ENCODE peak calls at places on chromosomes 3 and 15, in four cellular contexts. X is A549, C is GM12878, B is HepG2. J is an unnamed sample.

GRCh38 chr3:114408763-114409162 is 114.9 kb downstream of the TIGIT start:
- DNase-seq in X (no peak), C (no peak), B (no peak), J (peak; percentile 36)

GRCh38 chr3:35486295-35486694 is 153.0 kb upstream of the ARPP21 start:
- DNase-seq in X (no peak), C (no peak), B (peak; percentile 2), J (peak; percentile 11)

GRCh38 chr15:78950906-78951840 is 6.3 kb upstream of the CTSH start:
- DNase-seq in X (peak; percentile 59), C (no peak), B (peak; percentile 61), J (no peak)

GRCh38 chr3:160440687-160441086 is 8.9 kb downstream of the TRIM59 start:
- DNase-seq in X (no peak), C (no peak), B (no peak), J (no peak)

GRCh38 chr3:61948699-61949305 is 387.4 kb downstream of the PTPRG start:
- DNase-seq in X (no peak), C (no peak), B (no peak), J (no peak)

GRCh38 chr3:70531838-70532489 is 219.5 kb upstream of the MDFIC2 start:
- DNase-seq in X (no peak), C (no peak), B (no peak), J (peak; percentile 38)

GRCh38 chr15:61653110-61653509 is 407.1 kb downstream of the VPS13C start:
- DNase-seq in X (no peak), C (no peak), B (no peak), J (peak; percentile 18)

GRCh38 chr15:54312528-54312927 is 334.3 kb downstream of the UNC13C start:
- DNase-seq in X (no peak), C (no peak), B (no peak), J (no peak)

GRCh38 chr3:100260081-100260684 is 609 bp upstream of the TBC1D23 start:
- DNase-seq in X (no peak), C (no peak), B (peak; percentile 35), J (peak; percentile 81)

GRCh38 chr3:117616213-117616612 is 906.6 kb downstream of the TUSC7 start:
- DNase-seq in X (no peak), C (no peak), B (no peak), J (no peak)

GRCh38 chr3:173993299-173993698 is 595.8 kb downstream of the NLGN1 start:
- DNase-seq in X (peak; percentile 2), C (no peak), B (peak; percentile 1), J (peak; percentile 48)

GRCh38 chr15:48221885-48222284 is 15.8 kb downstream of the SLC12A1 start:
- DNase-seq in X (no peak), C (no peak), B (no peak), J (no peak)

GRCh38 chr3:58497074-58497473 is 5.2 kb downstream of the KCTD6 start:
- DNase-seq in X (no peak), C (no peak), B (no peak), J (peak; percentile 81)

GRCh38 chr3:24713516-24713915 is 218.9 kb upstream of the THRB start:
- DNase-seq in X (no peak), C (no peak), B (no peak), J (peak; percentile 7)

GRCh38 chr3:123201223-123201556 is 553 bp upstream of the SEC22A start:
- DNase-seq in X (no peak), C (no peak), B (no peak), J (no peak)

GRCh38 chr3:77081240-77081661 is 41.4 kb downstream of the ROBO2 start:
- DNase-seq in X (no peak), C (no peak), B (no peak), J (no peak)

GRCh38 chr3:153980252-153980590 is 141.0 kb upstream of the ARHGEF26 start:
- DNase-seq in X (no peak), C (no peak), B (no peak), J (no peak)
- TF ChIP-seq JUNB in X (no peak), C (no peak), B (no peak), J (no peak)

DNA sequence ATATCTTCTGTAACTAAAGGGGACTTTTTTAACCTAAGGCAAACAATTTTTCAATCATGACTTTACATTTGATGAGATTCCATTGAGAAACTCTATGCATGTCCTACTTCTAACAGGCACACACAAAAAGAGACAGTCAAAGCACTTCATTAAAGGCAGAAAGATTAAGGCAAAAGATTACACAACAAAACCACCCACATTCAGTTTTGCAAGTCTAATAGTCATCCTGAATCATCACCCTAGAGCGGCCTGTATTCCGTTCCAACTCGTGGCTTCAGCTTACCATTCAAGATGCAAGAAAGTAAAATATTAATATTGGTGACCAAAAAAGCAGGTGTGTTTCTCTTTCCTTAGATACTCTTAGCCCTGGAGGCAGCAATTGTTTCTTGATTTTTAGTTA is 205.9 kb downstream of the P3H2 start:
- DNase-seq in X (peak; percentile 23), C (no peak), B (no peak), J (no peak)
- H3K4me3 ChIP-seq in X (no peak overlapping the region), C (no peak overlapping the region), B (no peak overlapping the region), J (no peak overlapping the region)

GRCh38 chr15:67104453-67104852 is 39.1 kb downstream of the SMAD3 start:
- DNase-seq in X (no peak), C (no peak), B (no peak), J (no peak)

GRCh38 chr15:67103869-67104268 is 38.5 kb downstream of the SMAD3 start:
- DNase-seq in X (no peak), C (no peak), B (no peak), J (no peak)

GRCh38 chr15:67106764-67107013 is 41.3 kb downstream of the SMAD3 start:
- DNase-seq in X (no peak), C (no peak), B (no peak), J (no peak)

GRCh38 chr15:67105991-67106763 is 40.8 kb downstream of the SMAD3 start:
- DNase-seq in X (no peak), C (no peak), B (no peak), J (no peak)

DNA sequence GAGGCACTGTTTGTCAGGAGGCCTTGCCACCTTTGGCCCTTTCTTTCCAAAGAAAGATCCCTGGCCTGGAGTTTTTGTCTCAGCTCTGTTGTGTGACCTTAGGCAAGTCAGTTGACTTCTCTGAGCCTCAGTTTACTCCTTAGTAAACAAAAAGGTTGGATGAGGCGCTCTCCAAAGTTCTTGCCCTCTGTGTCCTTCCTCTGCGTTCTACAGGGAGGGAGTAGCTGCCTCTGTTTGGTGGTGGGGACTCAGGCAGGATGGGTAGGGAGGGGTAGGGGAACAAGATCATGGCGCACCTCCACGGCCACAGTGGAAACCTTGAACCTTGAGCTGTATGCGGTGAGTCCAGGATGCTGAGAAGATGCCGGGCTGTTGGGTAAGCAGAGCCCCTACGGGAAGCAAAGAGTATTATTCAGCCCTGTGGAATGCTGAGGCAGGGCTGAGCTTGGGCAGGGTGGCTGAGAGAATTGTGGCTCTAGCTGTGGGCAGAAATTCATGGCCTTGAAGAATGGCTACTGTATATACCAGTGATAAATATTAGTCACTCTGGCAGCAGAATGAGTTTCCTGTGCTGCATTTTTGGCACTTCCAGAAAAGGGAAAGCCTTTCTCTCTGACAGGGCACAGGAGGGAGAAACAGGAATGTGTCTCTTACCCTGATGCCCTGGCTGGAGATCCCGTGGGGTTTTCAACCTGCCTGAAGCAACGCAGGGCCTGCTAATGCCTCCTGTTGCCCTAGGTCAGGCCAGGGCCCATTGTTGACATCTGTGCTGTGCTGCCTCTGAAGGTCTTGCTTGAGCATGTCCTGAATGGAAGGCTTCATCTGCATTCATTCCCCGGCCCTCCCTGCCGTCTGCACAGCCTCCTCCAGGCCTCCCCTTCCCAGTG is 39.9 kb downstream of the SMAD3 start:
- DNase-seq in X (peak; percentile 97), C (no peak), B (peak; percentile 93), J (no peak)
- TF ChIP-seq JUNB in X (peak; percentile 94), C (no peak), B (peak; percentile 75), J (no peak)

GRCh38 chr3:146247906-146248305 is 3.0 kb downstream of the PLSCR4 start:
- DNase-seq in X (no peak), C (no peak), B (no peak), J (no peak)
- H3K4me3 ChIP-seq in X (no peak overlapping the region), C (no peak overlapping the region), B (no peak overlapping the region), J (no peak overlapping the region)

GRCh38 chr3:43062556-43063040 is 43.3 kb downstream of the POMGNT2 start:
- DNase-seq in X (no peak), C (no peak), B (no peak), J (peak; percentile 33)
- TF ChIP-seq JUNB in X (no peak), C (no peak), B (no peak), J (no peak)

GRCh38 chr3:196609343-196609775 is 30.1 kb upstream of the NRROS start:
- DNase-seq in X (peak; percentile 80), C (peak; percentile 68), B (peak; percentile 64), J (peak; percentile 96)
- H3K4me3 ChIP-seq in X (no peak overlapping the region), C (no peak overlapping the region), B (no peak overlapping the region), J (no peak overlapping the region)

GRCh38 chr3:119700920-119701734 is 1.7 kb upstream of the CFAP91 start:
- DNase-seq in X (no peak), C (no peak), B (no peak), J (no peak)

GRCh38 chr3:119700269-119700919 is 2.4 kb upstream of the CFAP91 start:
- DNase-seq in X (no peak), C (peak; percentile 74), B (peak; percentile 3), J (no peak)

GRCh38 chr3:119702530-119703527 is at the start of gene CFAP91:
- DNase-seq in X (peak; percentile 77), C (peak; percentile 52), B (no peak), J (peak; percentile 99)

DNA sequence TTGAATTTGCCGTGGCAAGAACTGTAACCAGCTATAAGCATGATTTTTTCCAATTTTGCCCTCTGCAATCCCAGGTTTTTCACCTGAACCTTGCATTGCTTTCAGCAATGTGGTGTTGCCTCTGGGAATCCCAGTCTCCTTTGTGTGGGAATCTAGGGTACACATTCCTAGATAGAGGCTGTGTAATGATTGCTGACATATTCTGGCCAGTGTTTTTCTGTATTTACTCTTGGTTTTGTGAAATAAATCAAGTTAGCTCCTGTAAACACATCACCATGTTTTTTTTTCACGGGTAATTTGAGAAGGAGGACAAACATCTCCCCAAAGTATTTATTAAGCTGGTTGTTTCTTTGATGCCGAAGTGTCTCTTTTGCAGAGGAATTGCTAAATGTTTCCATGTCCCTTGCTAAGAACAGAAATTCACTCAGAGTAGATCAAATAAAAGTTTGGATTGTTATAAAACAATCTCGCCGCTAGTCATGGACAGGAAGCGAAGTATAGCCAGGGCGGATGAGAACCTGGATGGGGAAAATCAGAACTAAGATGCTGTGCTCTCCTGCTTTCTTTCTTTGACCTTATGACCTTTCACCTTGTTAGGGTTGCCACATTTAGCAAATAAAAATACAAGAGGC is 1.2 kb downstream of the CFAP91 start:
- DNase-seq in X (no peak), C (no peak), B (peak; percentile 17), J (no peak)
- TF ChIP-seq JUNB in X (no peak), C (no peak), B (no peak), J (no peak)

GRCh38 chr15:99015677-99016568 is 8.3 kb upstream of the PGPEP1L start:
- DNase-seq in X (no peak), C (no peak), B (no peak), J (peak; percentile 57)
- H3K4me3 ChIP-seq in X (peak overlapping the region; percentile 69), C (peak overlapping the region; percentile 68), B (peak overlapping the region; percentile 49), J (peak overlapping the region; percentile 83)

GRCh38 chr3:27312044-27312668 is 57.0 kb downstream of the NEK10 start:
- DNase-seq in X (peak; percentile 59), C (peak; percentile 15), B (peak; percentile 66), J (peak; percentile 83)
- TF ChIP-seq JUNB in X (no peak), C (no peak), B (no peak), J (no peak)